ENCODE peak calls at places on chromosomes 16 and 17, in four cellular contexts. Q is posterior cingulate gyrus, I is GM20000, T is NCI-H1105. K is an unnamed sample.

GRCh38 chr16:53434436-53435065 is at the start of gene RBL2:
- DNase-seq in T (peak), I (peak), Q (peak), K (peak)

GRCh38 chr16:6558133-6558532 is 774.5 kb upstream of the RBFOX1 start:
- DNase-seq in T (no peak), Q (no peak), I (no peak), K (no peak)

GRCh38 chr17:50988427-50988826 is 122.3 kb upstream of the TOB1 start:
- DNase-seq in I (no peak), T (no peak), Q (no peak), K (no peak)

GRCh38 chr17:45868276-45868675 is 23.6 kb downstream of the SPPL2C start:
- DNase-seq in Q (no peak), I (no peak), T (no peak), K (no peak)

GRCh38 chr17:80163315-80163714 is 6.5 kb upstream of the CARD14 start:
- DNase-seq in Q (no peak), T (no peak), I (no peak), K (no peak)

GRCh38 chr17:36550491-36551417 is 6.0 kb downstream of the GGNBP2 start:
- DNase-seq in T (no peak), Q (no peak), I (peak), K (peak)

GRCh38 chr16:46843898-46844642 is 13.1 kb upstream of the C16orf87 start:
- DNase-seq in I (no peak), Q (no peak), T (no peak), K (no peak)

GRCh38 chr16:84922351-84923135 is 88.8 kb downstream of the ZDHHC7 start:
- DNase-seq in Q (peak), T (peak), I (no peak), K (no peak)

GRCh38 chr17:290626-291025 is 62.0 kb downstream of the RPH3AL start:
- DNase-seq in Q (no peak), I (no peak), T (no peak), K (no peak)

GRCh38 chr17:35189291-35189690 is 4.9 kb downstream of the SLC35G3 start:
- DNase-seq in Q (no peak), T (no peak), I (no peak), K (peak)

GRCh38 chr17:65022751-65023421 is 33.7 kb downstream of the GNA13 start:
- DNase-seq in T (no peak), Q (no peak), I (peak), K (no peak)

GRCh38 chr16:21611546-21612384 is 12.4 kb downstream of the METTL9 start:
- DNase-seq in I (no peak), T (no peak), Q (no peak), K (peak)

GRCh38 chr16:65122974-65123845 is 1.3 kb upstream of the CDH11 start:
- DNase-seq in I (no peak), T (no peak), Q (peak), K (no peak)

GRCh38 chr17:32161506-32162365 is 19.4 kb downstream of the RHOT1 start:
- DNase-seq in T (no peak), Q (no peak), I (no peak), K (no peak)

GRCh38 chr17:68759343-68760140 is 158.4 kb upstream of the FAM20A start:
- DNase-seq in I (peak), Q (peak), T (peak), K (peak)

GRCh38 chr16:2860826-2861567 is 3.0 kb upstream of the PRSS22 start:
- DNase-seq in I (no peak), Q (no peak), T (no peak), K (no peak)

GRCh38 chr17:20022701-20023100 is 13.5 kb downstream of the SPECC1 start:
- DNase-seq in Q (peak), I (no peak), T (no peak), K (no peak)

GRCh38 chr17:59707971-59708425 is 544 bp downstream of the VMP1 start:
- DNase-seq in Q (no peak), T (no peak), I (no peak), K (no peak)

GRCh38 chr17:76026714-76027158 is 370 bp downstream of the EVPL start:
- DNase-seq in I (no peak), Q (no peak), T (no peak), K (no peak)

GRCh38 chr16:51146256-51146924 is 4.7 kb downstream of the SALL1 start:
- DNase-seq in I (no peak), Q (no peak), T (no peak), K (no peak)

GRCh38 chr16:27289669-27290068 is 21.1 kb upstream of the NSMCE1 start:
- DNase-seq in I (no peak), Q (no peak), T (no peak), K (no peak)

GRCh38 chr17:62680541-62681052 is 53.1 kb downstream of the MRC2 start:
- DNase-seq in I (no peak), Q (peak), T (no peak), K (no peak)

GRCh38 chr16:711548-712320 is 3.2 kb upstream of the METRN start:
- DNase-seq in I (peak), Q (peak), T (peak), K (peak)

GRCh38 chr16:29926675-29927522 is 873 bp upstream of the KCTD13 start:
- DNase-seq in Q (no peak), T (no peak), I (no peak), K (no peak)

GRCh38 chr16:60246055-60246454 is 1511.9 kb upstream of the GOT2 start:
- DNase-seq in I (no peak), T (no peak), Q (no peak), K (no peak)

GRCh38 chr16:57372372-57373116 is at the start of gene CX3CL1:
- DNase-seq in T (no peak), Q (peak), I (no peak), K (no peak)

GRCh38 chr17:40180694-40181093 is 3.4 kb downstream of the RAPGEFL1 start:
- DNase-seq in T (no peak), Q (no peak), I (no peak), K (no peak)

GRCh38 chr17:21286066-21286770 is 1.7 kb downstream of the MAP2K3 start:
- DNase-seq in Q (no peak), T (peak), I (no peak), K (peak)

GRCh38 chr17:55172612-55173011 is 92.1 kb upstream of the HLF start:
- DNase-seq in T (no peak), I (peak), Q (no peak), K (no peak)